ENCODE peak calls at places on chromosome 17, in eight cellular contexts. One of them, this sample, is unnamed.

GRCh38 chr17:76474238-76474637 is 6.8 kb downstream of the AANAT start:
- DNase-seq in foreskin fibroblast: no peak
- DNase-seq in pancreas: no peak
- DNase-seq in A549: no peak
- DNase-seq in astrocyte of the spinal cord: no peak
- DNase-seq in GM12878: no peak
- DNase-seq in body of pancreas: no peak
- DNase-seq in B cell: no peak
- DNase-seq in this sample: no peak

GRCh38 chr17:76738468-76738850 is 540 bp downstream of the MFSD11 start:
- DNase-seq in foreskin fibroblast: peak; percentile 51
- DNase-seq in pancreas: no peak
- DNase-seq in A549: no peak
- DNase-seq in astrocyte of the spinal cord: no peak
- DNase-seq in GM12878: no peak
- DNase-seq in body of pancreas: no peak
- DNase-seq in B cell: no peak
- DNase-seq in this sample: peak; percentile 78

GRCh38 chr17:62188713-62189112 is 123.6 kb upstream of the MED13 start:
- DNase-seq in foreskin fibroblast: no peak
- DNase-seq in pancreas: no peak
- DNase-seq in A549: peak; percentile 61
- DNase-seq in astrocyte of the spinal cord: no peak
- DNase-seq in GM12878: no peak
- DNase-seq in body of pancreas: no peak
- DNase-seq in B cell: no peak
- DNase-seq in this sample: no peak

GRCh38 chr17:43591750-43592562 is 45.8 kb upstream of the ETV4 start:
- DNase-seq in foreskin fibroblast: peak; percentile 93
- DNase-seq in pancreas: peak; percentile 12
- DNase-seq in A549: no peak
- DNase-seq in astrocyte of the spinal cord: peak; percentile 62
- DNase-seq in GM12878: no peak
- DNase-seq in body of pancreas: no peak
- DNase-seq in B cell: no peak
- DNase-seq in this sample: peak; percentile 95

GRCh38 chr17:59748591-59748990 is 41.1 kb downstream of the VMP1 start:
- DNase-seq in foreskin fibroblast: no peak
- DNase-seq in pancreas: no peak
- DNase-seq in A549: no peak
- DNase-seq in astrocyte of the spinal cord: no peak
- DNase-seq in GM12878: no peak
- DNase-seq in body of pancreas: no peak
- DNase-seq in B cell: no peak
- DNase-seq in this sample: no peak

GRCh38 chr17:14373587-14374259 is 72.8 kb downstream of the HS3ST3B1 start:
- DNase-seq in foreskin fibroblast: no peak
- DNase-seq in pancreas: no peak
- DNase-seq in A549: peak; percentile 10
- DNase-seq in astrocyte of the spinal cord: no peak
- DNase-seq in GM12878: no peak
- DNase-seq in body of pancreas: no peak
- DNase-seq in B cell: no peak
- DNase-seq in this sample: no peak

GRCh38 chr17:41982026-41982989 is 15.7 kb downstream of the CNP start:
- DNase-seq in foreskin fibroblast: no peak
- DNase-seq in pancreas: no peak
- DNase-seq in A549: no peak
- DNase-seq in astrocyte of the spinal cord: peak; percentile 47
- DNase-seq in GM12878: no peak
- DNase-seq in body of pancreas: no peak
- DNase-seq in B cell: no peak
- DNase-seq in this sample: no peak

GRCh38 chr17:61450641-61451537 is 1.3 kb upstream of the TBX4 start:
- DNase-seq in foreskin fibroblast: peak; percentile 19
- DNase-seq in pancreas: no peak
- DNase-seq in A549: no peak
- DNase-seq in astrocyte of the spinal cord: no peak
- DNase-seq in GM12878: no peak
- DNase-seq in body of pancreas: no peak
- DNase-seq in B cell: peak; percentile 22
- DNase-seq in this sample: peak; percentile 86

GRCh38 chr17:61376931-61377838 is 22.5 kb upstream of the TBX2 start:
- DNase-seq in foreskin fibroblast: no peak
- DNase-seq in pancreas: no peak
- DNase-seq in A549: no peak
- DNase-seq in astrocyte of the spinal cord: no peak
- DNase-seq in GM12878: no peak
- DNase-seq in body of pancreas: no peak
- DNase-seq in B cell: no peak
- DNase-seq in this sample: peak; percentile 30

GRCh38 chr17:70307430-70307829 is 138.1 kb downstream of the KCNJ2 start:
- DNase-seq in foreskin fibroblast: peak; percentile 26
- DNase-seq in pancreas: no peak
- DNase-seq in A549: no peak
- DNase-seq in astrocyte of the spinal cord: peak; percentile 82
- DNase-seq in GM12878: no peak
- DNase-seq in body of pancreas: no peak
- DNase-seq in B cell: no peak
- DNase-seq in this sample: peak; percentile 80

GRCh38 chr17:73007447-73007846 is 85.0 kb downstream of the SLC39A11 start:
- DNase-seq in foreskin fibroblast: no peak
- DNase-seq in pancreas: peak; percentile 59
- DNase-seq in A549: no peak
- DNase-seq in astrocyte of the spinal cord: no peak
- DNase-seq in GM12878: no peak
- DNase-seq in body of pancreas: peak; percentile 38
- DNase-seq in B cell: no peak
- DNase-seq in this sample: peak; percentile 58

GRCh38 chr17:31388770-31389672 is 2.5 kb upstream of the RAB11FIP4 start:
- DNase-seq in foreskin fibroblast: peak; percentile 45
- DNase-seq in pancreas: no peak
- DNase-seq in A549: no peak
- DNase-seq in astrocyte of the spinal cord: no peak
- DNase-seq in GM12878: no peak
- DNase-seq in body of pancreas: no peak
- DNase-seq in B cell: peak; percentile 80
- DNase-seq in this sample: peak; percentile 95

GRCh38 chr17:79891113-79891730 is 52.0 kb upstream of the CBX4 start:
- DNase-seq in foreskin fibroblast: no peak
- DNase-seq in pancreas: no peak
- DNase-seq in A549: no peak
- DNase-seq in astrocyte of the spinal cord: no peak
- DNase-seq in GM12878: no peak
- DNase-seq in body of pancreas: no peak
- DNase-seq in B cell: no peak
- DNase-seq in this sample: peak; percentile 35

GRCh38 chr17:21464611-21465021 is 88.5 kb downstream of the KCNJ12 start:
- DNase-seq in foreskin fibroblast: no peak
- DNase-seq in pancreas: no peak
- DNase-seq in A549: no peak
- DNase-seq in astrocyte of the spinal cord: no peak
- DNase-seq in GM12878: no peak
- DNase-seq in body of pancreas: no peak
- DNase-seq in B cell: no peak
- DNase-seq in this sample: no peak

GRCh38 chr17:74738051-74738996 is 1.3 kb downstream of the RAB37 start:
- DNase-seq in foreskin fibroblast: peak; percentile 4
- DNase-seq in pancreas: no peak
- DNase-seq in A549: peak; percentile 81
- DNase-seq in astrocyte of the spinal cord: no peak
- DNase-seq in GM12878: peak; percentile 60
- DNase-seq in body of pancreas: no peak
- DNase-seq in B cell: peak; percentile 65
- DNase-seq in this sample: peak; percentile 85

GRCh38 chr17:8598913-8599312 is 31.6 kb downstream of the MYH10 start:
- DNase-seq in foreskin fibroblast: no peak
- DNase-seq in pancreas: no peak
- DNase-seq in A549: no peak
- DNase-seq in astrocyte of the spinal cord: no peak
- DNase-seq in GM12878: no peak
- DNase-seq in body of pancreas: no peak
- DNase-seq in B cell: no peak
- DNase-seq in this sample: no peak

GRCh38 chr17:82388223-82388921 is 16.8 kb downstream of the UTS2R start:
- DNase-seq in foreskin fibroblast: peak; percentile 37
- DNase-seq in pancreas: peak; percentile 75
- DNase-seq in A549: peak; percentile 41
- DNase-seq in astrocyte of the spinal cord: no peak
- DNase-seq in GM12878: no peak
- DNase-seq in body of pancreas: peak; percentile 77
- DNase-seq in B cell: no peak
- DNase-seq in this sample: peak; percentile 82

GRCh38 chr17:78356163-78356713 is 3.6 kb downstream of the SOCS3 start:
- DNase-seq in foreskin fibroblast: peak; percentile 95
- DNase-seq in pancreas: no peak
- DNase-seq in A549: peak; percentile 87
- DNase-seq in astrocyte of the spinal cord: peak; percentile 90
- DNase-seq in GM12878: peak; percentile 97
- DNase-seq in body of pancreas: no peak
- DNase-seq in B cell: peak; percentile 89
- DNase-seq in this sample: peak; percentile 96
- TF ChIP-seq CTCF in foreskin fibroblast: no peak
- TF ChIP-seq CTCF in pancreas: no peak
- TF ChIP-seq CTCF in A549: no peak
- TF ChIP-seq CTCF in astrocyte of the spinal cord: no peak
- TF ChIP-seq CTCF in GM12878: peak; percentile 40
- TF ChIP-seq CTCF in body of pancreas: no peak
- TF ChIP-seq CTCF in B cell: no peak
- TF ChIP-seq CTCF in this sample: no peak

GRCh38 chr17:48215583-48216139 is 108.1 kb downstream of the SNX11 start:
- DNase-seq in foreskin fibroblast: peak; percentile 53
- DNase-seq in pancreas: no peak
- DNase-seq in A549: peak; percentile 80
- DNase-seq in astrocyte of the spinal cord: peak; percentile 45
- DNase-seq in GM12878: no peak
- DNase-seq in body of pancreas: no peak
- DNase-seq in B cell: no peak
- DNase-seq in this sample: no peak
- TF ChIP-seq CTCF in foreskin fibroblast: peak; percentile 61
- TF ChIP-seq CTCF in pancreas: no peak
- TF ChIP-seq CTCF in A549: peak; percentile 85
- TF ChIP-seq CTCF in astrocyte of the spinal cord: peak; percentile 73
- TF ChIP-seq CTCF in GM12878: peak; percentile 50
- TF ChIP-seq CTCF in body of pancreas: no peak
- TF ChIP-seq CTCF in B cell: no peak
- TF ChIP-seq CTCF in this sample: peak; percentile 75

GRCh38 chr17:5714993-5715392 is 130.7 kb upstream of the NLRP1 start:
- DNase-seq in foreskin fibroblast: no peak
- DNase-seq in pancreas: no peak
- DNase-seq in A549: no peak
- DNase-seq in astrocyte of the spinal cord: no peak
- DNase-seq in GM12878: no peak
- DNase-seq in body of pancreas: no peak
- DNase-seq in B cell: no peak
- DNase-seq in this sample: no peak
- TF ChIP-seq CTCF in foreskin fibroblast: no peak
- TF ChIP-seq CTCF in pancreas: no peak
- TF ChIP-seq CTCF in A549: no peak
- TF ChIP-seq CTCF in astrocyte of the spinal cord: no peak
- TF ChIP-seq CTCF in GM12878: no peak
- TF ChIP-seq CTCF in body of pancreas: no peak
- TF ChIP-seq CTCF in B cell: no peak
- TF ChIP-seq CTCF in this sample: no peak

GRCh38 chr17:40443988-40444899 is 994 bp downstream of the IGFBP4 start:
- DNase-seq in foreskin fibroblast: peak; percentile 41
- DNase-seq in pancreas: no peak
- DNase-seq in A549: peak; percentile 52
- DNase-seq in astrocyte of the spinal cord: no peak
- DNase-seq in GM12878: no peak
- DNase-seq in body of pancreas: no peak
- DNase-seq in B cell: no peak
- DNase-seq in this sample: peak; percentile 60
- TF ChIP-seq CTCF in foreskin fibroblast: no peak
- TF ChIP-seq CTCF in pancreas: no peak
- TF ChIP-seq CTCF in A549: no peak
- TF ChIP-seq CTCF in astrocyte of the spinal cord: no peak
- TF ChIP-seq CTCF in GM12878: no peak
- TF ChIP-seq CTCF in body of pancreas: no peak
- TF ChIP-seq CTCF in B cell: peak; percentile 32
- TF ChIP-seq CTCF in this sample: no peak

DNA sequence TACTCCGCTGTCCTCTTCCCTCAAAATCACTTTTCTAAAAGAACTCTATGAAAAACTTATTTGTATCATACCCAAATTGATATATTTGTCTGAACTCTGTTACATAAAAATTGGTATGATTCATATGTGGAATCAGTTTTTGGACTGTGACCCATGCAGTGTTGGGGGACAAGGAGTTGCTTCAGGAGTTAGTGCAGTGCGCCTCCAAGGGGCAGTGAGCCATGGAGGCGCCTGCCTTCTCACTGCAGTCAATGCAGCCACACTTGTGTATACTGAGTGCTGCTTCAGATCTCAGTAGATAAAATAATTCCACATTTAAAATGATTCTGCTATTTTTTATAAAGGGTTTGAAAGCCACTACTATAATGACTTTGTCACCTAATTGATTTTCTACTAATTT is 32.5 kb downstream of the DGKE start:
- DNase-seq in foreskin fibroblast: no peak
- DNase-seq in pancreas: no peak
- DNase-seq in A549: peak; percentile 26
- DNase-seq in astrocyte of the spinal cord: no peak
- DNase-seq in GM12878: no peak
- DNase-seq in body of pancreas: no peak
- DNase-seq in B cell: no peak
- DNase-seq in this sample: no peak
- TF ChIP-seq CTCF in foreskin fibroblast: no peak
- TF ChIP-seq CTCF in pancreas: no peak
- TF ChIP-seq CTCF in A549: peak; percentile 19
- TF ChIP-seq CTCF in astrocyte of the spinal cord: no peak
- TF ChIP-seq CTCF in GM12878: peak; percentile 28
- TF ChIP-seq CTCF in body of pancreas: no peak
- TF ChIP-seq CTCF in B cell: no peak
- TF ChIP-seq CTCF in this sample: no peak

DNA sequence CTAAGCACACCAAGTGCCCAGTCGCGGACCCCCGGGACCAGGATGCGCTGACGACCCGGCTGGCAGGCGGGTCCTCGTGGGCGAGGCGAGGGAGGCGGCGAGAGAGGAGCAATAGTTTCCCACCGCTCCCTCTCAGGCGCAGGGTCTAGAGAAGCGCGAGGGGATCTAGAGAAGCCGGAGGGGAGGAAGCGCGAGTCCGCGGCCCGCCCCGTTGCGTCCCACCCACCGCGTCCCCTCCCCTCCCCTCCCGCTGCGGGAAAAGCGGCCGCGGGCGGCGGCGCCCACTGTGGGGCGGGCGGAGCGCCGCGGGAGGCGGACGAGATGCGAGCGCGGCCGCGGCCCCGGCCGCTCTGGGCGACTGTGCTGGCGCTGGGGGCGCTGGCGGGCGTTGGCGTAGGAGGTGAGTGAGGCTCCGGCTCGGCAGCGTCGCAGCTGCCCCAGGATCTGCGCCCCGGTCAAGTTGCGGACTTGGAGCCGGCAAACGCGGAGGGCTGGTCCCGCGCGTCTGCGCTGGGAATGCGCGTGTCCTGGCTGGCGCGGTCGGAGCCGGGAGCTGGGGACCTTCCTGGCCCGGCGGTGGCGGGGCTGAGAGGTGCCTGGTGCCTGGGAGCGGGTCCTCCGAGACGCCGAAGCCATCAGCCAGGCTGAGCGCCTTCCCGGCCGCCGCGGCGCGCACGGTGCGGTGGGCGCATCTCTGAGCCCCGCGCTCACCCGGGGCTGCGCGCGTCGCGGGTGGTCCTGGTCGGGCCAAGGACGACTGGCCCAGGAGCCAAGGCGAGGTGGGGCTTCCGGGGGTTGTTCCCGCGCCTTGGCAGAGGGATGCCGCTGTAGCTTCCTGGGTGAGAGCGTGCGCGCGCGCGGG is at the start of gene ITGB3:
- DNase-seq in foreskin fibroblast: peak; percentile 93
- DNase-seq in pancreas: peak; percentile 53
- DNase-seq in A549: peak; percentile 83
- DNase-seq in astrocyte of the spinal cord: peak; percentile 54
- DNase-seq in GM12878: no peak
- DNase-seq in body of pancreas: peak; percentile 64
- DNase-seq in B cell: peak; percentile 90
- DNase-seq in this sample: peak; percentile 93
- TF ChIP-seq CTCF in foreskin fibroblast: peak; percentile 37
- TF ChIP-seq CTCF in pancreas: no peak
- TF ChIP-seq CTCF in A549: peak; percentile 63
- TF ChIP-seq CTCF in astrocyte of the spinal cord: peak; percentile 24
- TF ChIP-seq CTCF in GM12878: peak; percentile 56
- TF ChIP-seq CTCF in body of pancreas: peak; percentile 26
- TF ChIP-seq CTCF in B cell: peak; percentile 67
- TF ChIP-seq CTCF in this sample: peak; percentile 25

This sample was measured in osteoblast.